ENCODE peak calls at places on chromosomes 13 and 19, in nine cellular contexts. Q is effector memory CD4-positive, alpha-beta T cell; P is neural progenitor cell; Y is vagina; L is upper lobe of right lung; H is tibial artery; N is right atrium auricular region; D is upper lobe of left lung; O is uterus. Z is an unnamed sample.
A peak's percentile ranks its signal among the peaks of the same experiment; 100 is the strongest.

GRCh38 chr19:15185188-15185587 is 15.6 kb downstream of the NOTCH3 start:
- DNase-seq in Q (no peak), P (no peak), Y (no peak), L (no peak), H (no peak), N (no peak), D (peak; percentile 70), O (no peak), Z (no peak)

GRCh38 chr13:66618702-66619101 is 611.4 kb downstream of the PCDH9 start:
- DNase-seq in Q (no peak), P (peak; percentile 7), Y (no peak), L (no peak), H (no peak), N (no peak), D (no peak), O (no peak), Z (no peak)

GRCh38 chr19:48325265-48325910 is at the start of gene EMP3:
- DNase-seq in Q (peak; percentile 82), P (peak; percentile 86), Y (no peak), L (peak; percentile 87), H (peak; percentile 95), N (peak; percentile 87), D (peak; percentile 74), O (peak; percentile 88), Z (peak; percentile 55)

GRCh38 chr13:42752731-42753130 is 28.7 kb upstream of the FAM216B start:
- DNase-seq in Q (no peak), P (no peak), Y (no peak), L (no peak), H (no peak), N (no peak), D (no peak), O (no peak), Z (no peak)

GRCh38 chr19:14112809-14113385 is 4.7 kb downstream of the PRKACA start:
- DNase-seq in Q (no peak), P (no peak), Y (no peak), L (no peak), H (peak; percentile 86), N (peak; percentile 64), D (no peak), O (peak; percentile 63), Z (no peak)

GRCh38 chr19:53959176-53959757 is 3.5 kb upstream of the CACNG8 start:
- DNase-seq in Q (no peak), P (peak; percentile 45), Y (no peak), L (peak; percentile 10), H (no peak), N (no peak), D (no peak), O (no peak), Z (peak; percentile 28)

GRCh38 chr13:109274188-109274821 is 512.1 kb downstream of the IRS2 start:
- DNase-seq in Q (no peak), P (peak; percentile 89), Y (no peak), L (no peak), H (no peak), N (no peak), D (no peak), O (no peak), Z (peak; percentile 95)

GRCh38 chr13:93226623-93227279 is at the start of gene GPC6:
- DNase-seq in Q (no peak), P (peak; percentile 84), Y (no peak), L (no peak), H (peak; percentile 78), N (no peak), D (peak; percentile 77), O (no peak), Z (peak; percentile 75)

GRCh38 chr19:39448271-39448670 is 2.9 kb downstream of the SUPT5H start:
- DNase-seq in Q (no peak), P (no peak), Y (no peak), L (no peak), H (no peak), N (no peak), D (no peak), O (no peak), Z (no peak)

GRCh38 chr13:27442071-27442647 is 8.2 kb downstream of the MTIF3 start:
- DNase-seq in Q (no peak), P (no peak), Y (no peak), L (no peak), H (no peak), N (no peak), D (no peak), O (no peak), Z (no peak)

GRCh38 chr19:48400018-48400742 is 6.7 kb downstream of the GRIN2D start:
- DNase-seq in Q (no peak), P (peak; percentile 75), Y (no peak), L (no peak), H (peak; percentile 81), N (peak; percentile 74), D (no peak), O (peak; percentile 42), Z (no peak)

GRCh38 chr19:30881986-30882385 is 467.2 kb downstream of the TSHZ3 start:
- DNase-seq in Q (no peak), P (no peak), Y (peak; percentile 87), L (no peak), H (no peak), N (no peak), D (no peak), O (no peak), Z (no peak)

GRCh38 chr19:53076984-53077383 is 26.2 kb downstream of the ZNF160 start:
- DNase-seq in Q (no peak), P (peak; percentile 85), Y (no peak), L (no peak), H (no peak), N (peak; percentile 61), D (no peak), O (peak; percentile 32), Z (peak; percentile 85)

DNA sequence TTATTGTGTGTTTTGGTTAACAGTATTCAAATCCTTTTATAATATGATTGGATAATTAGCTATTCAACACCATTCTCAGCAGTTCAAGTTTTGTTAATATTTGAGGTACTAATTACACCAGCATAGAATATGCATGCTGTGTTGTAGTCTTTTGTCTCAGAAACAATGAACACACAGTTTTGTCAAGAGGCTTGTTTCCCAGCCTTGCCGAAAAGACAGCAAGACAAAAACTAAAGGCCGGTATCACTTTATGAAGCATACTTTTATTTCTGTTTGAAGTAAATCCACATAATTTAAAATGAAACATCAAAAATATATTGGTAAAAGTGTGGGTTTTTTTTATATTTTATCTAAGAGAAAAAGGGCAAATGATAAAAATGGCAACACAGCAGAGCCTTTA is 7.5 kb downstream of the GPR180 start:
- DNase-seq in Q (no peak), P (no peak), Y (no peak), L (no peak), H (no peak), N (no peak), D (no peak), O (no peak), Z (no peak)
- H3K36me3 ChIP-seq in Q (peaks cover 15% of the 10 kb centered on the region), P (peaks cover 6% of the 10 kb centered on the region), Y (no peaks in the 10 kb centered on the region), L (peaks cover 69% of the 10 kb centered on the region), H (peaks cover 13% of the 10 kb centered on the region), N (peaks cover 21% of the 10 kb centered on the region), D (peaks cover 52% of the 10 kb centered on the region), O (no peaks in the 10 kb centered on the region), Z (peaks cover 63% of the 10 kb centered on the region)

DNA sequence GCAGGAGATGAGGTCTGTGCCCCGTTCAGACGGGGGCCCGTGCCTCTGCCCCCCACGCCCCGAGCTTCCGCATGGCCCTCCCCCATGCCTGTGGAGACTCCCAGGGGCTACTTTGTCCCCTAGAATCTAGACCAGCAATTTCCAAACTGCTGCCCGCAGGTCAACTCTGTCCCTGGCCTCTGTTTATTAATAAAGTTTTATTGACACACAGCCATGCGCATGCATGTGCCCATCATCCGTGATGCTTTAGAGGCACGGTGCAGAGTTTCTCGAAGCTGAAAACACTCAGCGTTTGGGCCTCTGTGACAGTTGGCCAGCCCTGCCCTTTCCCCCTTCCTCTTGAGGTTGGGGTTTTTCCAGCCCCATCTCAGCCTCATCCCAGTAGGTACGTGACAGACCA is 140.0 kb downstream of the KDM4B start:
- DNase-seq in Q (no peak), P (no peak), Y (no peak), L (no peak), H (no peak), N (no peak), D (peak; percentile 47), O (no peak), Z (no peak)
- H3K36me3 ChIP-seq in Q (peaks cover 20% of the 10 kb centered on the region), P (no peaks in the 10 kb centered on the region), Y (peaks cover 4% of the 10 kb centered on the region), L (peaks cover 43% of the 10 kb centered on the region), H (peaks cover 26% of the 10 kb centered on the region), N (peaks cover 20% of the 10 kb centered on the region), D (peaks cover 74% of the 10 kb centered on the region), O (no peaks in the 10 kb centered on the region), Z (peaks cover 36% of the 10 kb centered on the region)

GRCh38 chr13:40801255-40802217 is 12.1 kb downstream of the SLC25A15 start:
- DNase-seq in Q (no peak), P (no peak), Y (peak; percentile 25), L (no peak), H (no peak), N (no peak), D (no peak), O (no peak), Z (no peak)

GRCh38 chr13:40800559-40800958 is 11.1 kb downstream of the SLC25A15 start:
- DNase-seq in Q (no peak), P (no peak), Y (peak; percentile 12), L (no peak), H (no peak), N (no peak), D (no peak), O (no peak), Z (no peak)

GRCh38 chr13:40806241-40806640 is 16.8 kb downstream of the SLC25A15 start:
- DNase-seq in Q (no peak), P (no peak), Y (no peak), L (no peak), H (no peak), N (no peak), D (no peak), O (no peak), Z (no peak)

GRCh38 chr13:40799508-40799907 is 10.1 kb downstream of the SLC25A15 start:
- DNase-seq in Q (no peak), P (no peak), Y (peak; percentile 19), L (no peak), H (no peak), N (no peak), D (no peak), O (no peak), Z (no peak)

DNA sequence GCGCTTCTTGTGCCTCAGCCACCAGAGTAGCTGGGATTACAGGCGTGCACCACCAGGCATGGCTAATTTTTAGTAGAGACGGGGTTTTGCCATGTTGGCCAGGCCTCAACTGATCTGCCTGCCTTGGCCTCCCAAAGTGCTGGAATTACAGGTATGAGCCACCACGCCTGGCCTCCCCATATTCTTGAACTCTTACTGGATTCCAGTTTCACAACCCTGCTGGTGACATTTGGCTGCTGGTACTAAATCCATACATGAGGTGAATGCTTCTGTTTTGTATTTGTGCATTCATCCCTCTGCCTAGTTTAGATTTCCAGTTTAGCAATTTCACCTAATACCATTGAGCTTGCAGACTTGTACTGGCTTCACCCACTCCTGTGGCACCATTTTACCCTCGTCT is 13.9 kb downstream of the SLC25A15 start:
- DNase-seq in Q (no peak), P (no peak), Y (no peak), L (no peak), H (no peak), N (no peak), D (no peak), O (no peak), Z (no peak)
- H3K36me3 ChIP-seq in Q (peaks cover 39% of the 10 kb centered on the region), P (no peaks in the 10 kb centered on the region), Y (no peaks in the 10 kb centered on the region), L (peaks cover 22% of the 10 kb centered on the region), H (peaks cover 17% of the 10 kb centered on the region), N (peaks cover 16% of the 10 kb centered on the region), D (peaks cover 38% of the 10 kb centered on the region), O (no peaks in the 10 kb centered on the region), Z (peaks cover 75% of the 10 kb centered on the region)

DNA sequence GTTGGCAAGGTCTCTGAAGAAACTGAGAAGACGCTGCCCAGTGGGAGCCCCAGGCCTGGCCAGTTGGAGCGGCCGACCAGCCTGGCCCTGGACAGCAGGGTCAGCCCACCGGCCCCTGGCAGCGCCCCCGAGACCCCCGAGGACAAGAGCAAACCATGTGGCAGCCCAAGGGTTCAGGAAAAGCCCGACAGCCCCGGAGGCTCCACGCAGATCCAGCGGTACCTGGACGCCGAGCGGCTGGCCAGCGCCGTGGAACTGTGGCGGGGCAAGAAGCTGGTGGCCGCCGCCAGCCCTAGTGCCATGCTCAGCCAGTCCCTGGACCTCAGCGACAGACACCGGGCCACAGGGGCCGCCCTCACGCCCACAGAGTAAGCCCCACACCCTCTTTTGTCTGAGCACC is 20.1 kb upstream of the USE1 start:
- DNase-seq in Q (no peak), P (no peak), Y (no peak), L (no peak), H (no peak), N (no peak), D (peak; percentile 80), O (no peak), Z (no peak)
- H3K36me3 ChIP-seq in Q (peaks cover 67% of the 10 kb centered on the region), P (no peaks in the 10 kb centered on the region), Y (peaks cover 5% of the 10 kb centered on the region), L (peaks cover 76% of the 10 kb centered on the region), H (peaks cover 87% of the 10 kb centered on the region), N (peaks cover 78% of the 10 kb centered on the region), D (peaks cover 89% of the 10 kb centered on the region), O (no peaks in the 10 kb centered on the region), Z (peaks cover 71% of the 10 kb centered on the region)

Z was measured in NT2/D1.